ENCODE peak calls at places on chromosome 12, in seven cellular contexts. One of them, this sample, is unnamed.

GRCh38 chr12:122937622-122938091 is 28.6 kb downstream of the ABCB9 start:
- DNase-seq in neuronal stem cell: no peak
- DNase-seq in IMR-90: no peak
- DNase-seq in H9: no peak
- DNase-seq in mesendoderm: no peak
- DNase-seq in H1: no peak
- DNase-seq in mesenchymal stem cell: no peak
- DNase-seq in this sample: no peak

GRCh38 chr12:69059465-69060457 is 126.8 kb upstream of the CPM start:
- DNase-seq in neuronal stem cell: no peak
- DNase-seq in IMR-90: peak; percentile 96
- DNase-seq in H9: no peak
- DNase-seq in mesendoderm: peak; percentile 75
- DNase-seq in H1: no peak
- DNase-seq in mesenchymal stem cell: peak; percentile 89
- DNase-seq in this sample: peak; percentile 24

GRCh38 chr12:31323466-31324115 is 2.4 kb downstream of the SINHCAF start:
- DNase-seq in neuronal stem cell: peak; percentile 18
- DNase-seq in IMR-90: no peak
- DNase-seq in H9: peak; percentile 50
- DNase-seq in mesendoderm: peak; percentile 71
- DNase-seq in H1: no peak
- DNase-seq in mesenchymal stem cell: peak; percentile 70
- DNase-seq in this sample: peak; percentile 18

GRCh38 chr12:43740511-43741100 is 18.0 kb downstream of the PUS7L start:
- DNase-seq in neuronal stem cell: no peak
- DNase-seq in IMR-90: peak; percentile 14
- DNase-seq in H9: no peak
- DNase-seq in mesendoderm: no peak
- DNase-seq in H1: no peak
- DNase-seq in mesenchymal stem cell: no peak
- DNase-seq in this sample: no peak

GRCh38 chr12:28215021-28215420 is 24.8 kb downstream of the CCDC91 start:
- DNase-seq in neuronal stem cell: no peak
- DNase-seq in IMR-90: no peak
- DNase-seq in H9: no peak
- DNase-seq in mesendoderm: no peak
- DNase-seq in H1: no peak
- DNase-seq in mesenchymal stem cell: no peak
- DNase-seq in this sample: no peak

GRCh38 chr12:53231859-53232640 is at the start of gene RARG:
- DNase-seq in neuronal stem cell: no peak
- DNase-seq in IMR-90: no peak
- DNase-seq in H9: peak; percentile 79
- DNase-seq in mesendoderm: peak; percentile 64
- DNase-seq in H1: no peak
- DNase-seq in mesenchymal stem cell: peak; percentile 51
- DNase-seq in this sample: peak; percentile 49

GRCh38 chr12:65430571-65431306 is 152.3 kb downstream of the MSRB3 start:
- DNase-seq in neuronal stem cell: no peak
- DNase-seq in IMR-90: peak; percentile 63
- DNase-seq in H9: no peak
- DNase-seq in mesendoderm: peak; percentile 70
- DNase-seq in H1: no peak
- DNase-seq in mesenchymal stem cell: peak; percentile 39
- DNase-seq in this sample: no peak

GRCh38 chr12:27193106-27193505 is 51.0 kb upstream of the STK38L start:
- DNase-seq in neuronal stem cell: no peak
- DNase-seq in IMR-90: peak; percentile 94
- DNase-seq in H9: no peak
- DNase-seq in mesendoderm: no peak
- DNase-seq in H1: no peak
- DNase-seq in mesenchymal stem cell: peak; percentile 80
- DNase-seq in this sample: no peak

GRCh38 chr12:121668750-121669524 is 517 bp downstream of the MORN3 start:
- DNase-seq in neuronal stem cell: peak; percentile 61
- DNase-seq in IMR-90: peak; percentile 36
- DNase-seq in H9: peak; percentile 82
- DNase-seq in mesendoderm: peak; percentile 83
- DNase-seq in H1: no peak
- DNase-seq in mesenchymal stem cell: peak; percentile 54
- DNase-seq in this sample: no peak

GRCh38 chr12:115941362-115941761 is 336.1 kb downstream of the MED13L start:
- DNase-seq in neuronal stem cell: no peak
- DNase-seq in IMR-90: peak; percentile 64
- DNase-seq in H9: no peak
- DNase-seq in mesendoderm: no peak
- DNase-seq in H1: no peak
- DNase-seq in mesenchymal stem cell: peak; percentile 42
- DNase-seq in this sample: no peak

GRCh38 chr12:109580684-109581333 is 7.2 kb downstream of the MVK start:
- DNase-seq in neuronal stem cell: no peak
- DNase-seq in IMR-90: no peak
- DNase-seq in H9: no peak
- DNase-seq in mesendoderm: no peak
- DNase-seq in H1: no peak
- DNase-seq in mesenchymal stem cell: no peak
- DNase-seq in this sample: no peak

DNA sequence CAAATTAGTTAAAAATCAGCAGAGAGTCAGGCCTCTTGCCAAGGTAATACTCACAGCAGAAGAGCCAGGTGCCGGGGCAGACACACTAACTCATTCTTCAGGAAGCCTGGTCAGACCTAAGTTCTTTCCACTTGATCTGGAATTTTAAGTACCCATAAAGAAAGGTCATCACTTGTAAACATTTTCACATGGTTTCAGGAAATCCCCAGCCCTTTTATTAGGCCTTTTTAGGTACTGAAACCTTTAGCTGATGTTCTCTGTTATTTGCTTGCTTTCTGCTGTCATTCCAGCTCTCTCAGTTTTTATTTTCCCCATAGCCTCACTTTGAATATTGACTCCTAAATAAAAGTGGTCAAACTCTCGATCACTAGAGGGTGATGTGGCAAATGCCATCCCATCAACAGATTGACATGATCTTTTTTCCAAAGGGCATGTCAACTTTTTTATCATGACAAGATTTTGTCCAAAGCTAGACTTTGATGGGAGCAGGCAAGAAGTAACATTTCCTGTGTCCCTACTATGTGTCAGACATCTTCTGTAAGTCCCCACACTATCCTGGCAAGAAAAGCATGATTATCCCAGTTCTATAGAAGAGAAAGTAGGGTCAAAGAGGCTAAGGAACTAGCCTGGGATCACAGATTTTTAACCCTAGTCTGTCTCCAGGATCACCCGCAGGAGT is 5.7 kb downstream of the ISCU start:
- DNase-seq in neuronal stem cell: no peak
- DNase-seq in IMR-90: peak; percentile 15
- DNase-seq in H9: no peak
- DNase-seq in mesendoderm: no peak
- DNase-seq in H1: no peak
- DNase-seq in mesenchymal stem cell: peak; percentile 81
- DNase-seq in this sample: no peak
- H2BK5ac ChIP-seq in neuronal stem cell: no peak overlapping the region
- H2BK5ac ChIP-seq in IMR-90: no peak overlapping the region
- H2BK5ac ChIP-seq in H9: no peak overlapping the region
- H2BK5ac ChIP-seq in mesendoderm: no peak overlapping the region
- H2BK5ac ChIP-seq in H1: no peak overlapping the region
- H2BK5ac ChIP-seq in mesenchymal stem cell: peak overlapping the region; percentile 11
- H2BK5ac ChIP-seq in this sample: peak overlapping the region; percentile 43

GRCh38 chr12:19390208-19390607 is 49.1 kb upstream of the AEBP2 start:
- DNase-seq in neuronal stem cell: no peak
- DNase-seq in IMR-90: peak; percentile 46
- DNase-seq in H9: no peak
- DNase-seq in mesendoderm: no peak
- DNase-seq in H1: no peak
- DNase-seq in mesenchymal stem cell: no peak
- DNase-seq in this sample: peak; percentile 18
- H2BK5ac ChIP-seq in neuronal stem cell: no peak overlapping the region
- H2BK5ac ChIP-seq in IMR-90: no peak overlapping the region
- H2BK5ac ChIP-seq in H9: no peak overlapping the region
- H2BK5ac ChIP-seq in mesendoderm: no peak overlapping the region
- H2BK5ac ChIP-seq in H1: no peak overlapping the region
- H2BK5ac ChIP-seq in mesenchymal stem cell: no peak overlapping the region
- H2BK5ac ChIP-seq in this sample: no peak overlapping the region

DNA sequence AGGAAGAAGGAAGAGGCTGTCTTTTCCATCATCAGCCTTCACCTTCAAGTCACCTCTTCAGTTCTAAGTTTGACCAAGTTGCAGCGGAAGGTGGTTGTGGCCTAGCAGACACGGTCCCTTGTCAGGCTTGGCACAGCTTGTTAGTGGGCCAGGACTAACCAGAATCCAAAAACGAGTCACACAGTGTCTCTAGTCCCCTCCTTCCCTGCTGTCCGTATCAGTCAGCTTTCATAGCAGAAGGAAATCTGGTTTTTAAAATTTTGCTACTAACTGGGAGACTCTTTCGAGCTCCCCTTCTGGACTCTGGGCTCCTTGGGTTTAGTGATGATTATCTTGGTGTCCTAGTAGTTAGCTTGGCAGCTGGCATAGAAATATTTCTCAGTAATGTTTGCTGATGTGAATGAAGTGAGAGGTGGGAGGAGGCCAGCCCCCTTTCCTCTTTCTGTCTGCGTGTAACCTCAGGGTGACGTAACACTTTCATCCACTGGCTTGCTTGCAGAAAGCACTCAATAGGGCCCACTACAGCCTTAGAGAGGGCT is 3.8 kb downstream of the ETV6 start:
- DNase-seq in neuronal stem cell: no peak
- DNase-seq in IMR-90: peak; percentile 43
- DNase-seq in H9: no peak
- DNase-seq in mesendoderm: no peak
- DNase-seq in H1: no peak
- DNase-seq in mesenchymal stem cell: no peak
- DNase-seq in this sample: no peak
- H2BK5ac ChIP-seq in neuronal stem cell: no peak overlapping the region
- H2BK5ac ChIP-seq in IMR-90: peak overlapping the region; percentile 97
- H2BK5ac ChIP-seq in H9: no peak overlapping the region
- H2BK5ac ChIP-seq in mesendoderm: peak overlapping the region; percentile 17
- H2BK5ac ChIP-seq in H1: peak overlapping the region; percentile 64
- H2BK5ac ChIP-seq in mesenchymal stem cell: no peak overlapping the region
- H2BK5ac ChIP-seq in this sample: no peak overlapping the region

GRCh38 chr12:13367973-13368372 is 171.4 kb downstream of the EMP1 start:
- DNase-seq in neuronal stem cell: no peak
- DNase-seq in IMR-90: no peak
- DNase-seq in H9: no peak
- DNase-seq in mesendoderm: no peak
- DNase-seq in H1: no peak
- DNase-seq in mesenchymal stem cell: no peak
- DNase-seq in this sample: no peak
- H2BK5ac ChIP-seq in neuronal stem cell: peak overlapping the region; percentile 2
- H2BK5ac ChIP-seq in IMR-90: no peak overlapping the region
- H2BK5ac ChIP-seq in H9: no peak overlapping the region
- H2BK5ac ChIP-seq in mesendoderm: no peak overlapping the region
- H2BK5ac ChIP-seq in H1: no peak overlapping the region
- H2BK5ac ChIP-seq in mesenchymal stem cell: no peak overlapping the region
- H2BK5ac ChIP-seq in this sample: no peak overlapping the region

DNA sequence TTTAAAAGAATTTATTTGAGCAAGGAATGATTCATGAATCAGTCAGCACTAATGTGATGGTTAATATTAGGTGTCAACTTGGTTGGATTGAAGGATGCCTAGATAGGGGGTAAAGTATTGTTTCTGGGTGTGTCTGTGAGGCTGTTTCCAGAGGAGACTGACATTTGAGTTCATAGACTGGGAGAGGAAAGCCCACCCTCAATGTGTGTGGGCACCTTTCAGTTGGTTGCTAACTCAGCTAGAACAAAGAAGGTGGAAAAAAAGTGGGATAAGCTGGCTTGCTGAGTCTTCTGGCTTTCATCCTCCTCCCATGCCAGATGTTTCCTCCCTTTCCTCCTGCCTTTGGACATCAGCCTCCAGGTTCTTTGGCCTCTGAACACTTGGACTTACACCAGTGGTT is 47.2 kb downstream of the TESPA1 start:
- DNase-seq in neuronal stem cell: no peak
- DNase-seq in IMR-90: no peak
- DNase-seq in H9: no peak
- DNase-seq in mesendoderm: no peak
- DNase-seq in H1: no peak
- DNase-seq in mesenchymal stem cell: no peak
- DNase-seq in this sample: no peak
- H2BK5ac ChIP-seq in neuronal stem cell: no peak overlapping the region
- H2BK5ac ChIP-seq in IMR-90: no peak overlapping the region
- H2BK5ac ChIP-seq in H9: no peak overlapping the region
- H2BK5ac ChIP-seq in mesendoderm: no peak overlapping the region
- H2BK5ac ChIP-seq in H1: no peak overlapping the region
- H2BK5ac ChIP-seq in mesenchymal stem cell: no peak overlapping the region
- H2BK5ac ChIP-seq in this sample: no peak overlapping the region

GRCh38 chr12:78447373-78447772 is 417.2 kb upstream of the SYT1 start:
- DNase-seq in neuronal stem cell: no peak
- DNase-seq in IMR-90: no peak
- DNase-seq in H9: no peak
- DNase-seq in mesendoderm: no peak
- DNase-seq in H1: no peak
- DNase-seq in mesenchymal stem cell: no peak
- DNase-seq in this sample: no peak

GRCh38 chr12:78446555-78446954 is 418.0 kb upstream of the SYT1 start:
- DNase-seq in neuronal stem cell: no peak
- DNase-seq in IMR-90: no peak
- DNase-seq in H9: no peak
- DNase-seq in mesendoderm: no peak
- DNase-seq in H1: no peak
- DNase-seq in mesenchymal stem cell: no peak
- DNase-seq in this sample: no peak

GRCh38 chr12:78439666-78440065 is 424.9 kb upstream of the SYT1 start:
- DNase-seq in neuronal stem cell: no peak
- DNase-seq in IMR-90: no peak
- DNase-seq in H9: no peak
- DNase-seq in mesendoderm: no peak
- DNase-seq in H1: no peak
- DNase-seq in mesenchymal stem cell: no peak
- DNase-seq in this sample: no peak

GRCh38 chr12:78441737-78442453 is 422.7 kb upstream of the SYT1 start:
- DNase-seq in neuronal stem cell: no peak
- DNase-seq in IMR-90: peak; percentile 17
- DNase-seq in H9: no peak
- DNase-seq in mesendoderm: no peak
- DNase-seq in H1: no peak
- DNase-seq in mesenchymal stem cell: no peak
- DNase-seq in this sample: no peak

GRCh38 chr12:78442454-78442801 is 422.1 kb upstream of the SYT1 start:
- DNase-seq in neuronal stem cell: no peak
- DNase-seq in IMR-90: peak; percentile 56
- DNase-seq in H9: no peak
- DNase-seq in mesendoderm: no peak
- DNase-seq in H1: no peak
- DNase-seq in mesenchymal stem cell: peak; percentile 37
- DNase-seq in this sample: no peak
- H2BK5ac ChIP-seq in neuronal stem cell: no peak overlapping the region
- H2BK5ac ChIP-seq in IMR-90: peak overlapping the region; percentile 68
- H2BK5ac ChIP-seq in H9: no peak overlapping the region
- H2BK5ac ChIP-seq in mesendoderm: no peak overlapping the region
- H2BK5ac ChIP-seq in H1: no peak overlapping the region
- H2BK5ac ChIP-seq in mesenchymal stem cell: no peak overlapping the region
- H2BK5ac ChIP-seq in this sample: no peak overlapping the region

DNA sequence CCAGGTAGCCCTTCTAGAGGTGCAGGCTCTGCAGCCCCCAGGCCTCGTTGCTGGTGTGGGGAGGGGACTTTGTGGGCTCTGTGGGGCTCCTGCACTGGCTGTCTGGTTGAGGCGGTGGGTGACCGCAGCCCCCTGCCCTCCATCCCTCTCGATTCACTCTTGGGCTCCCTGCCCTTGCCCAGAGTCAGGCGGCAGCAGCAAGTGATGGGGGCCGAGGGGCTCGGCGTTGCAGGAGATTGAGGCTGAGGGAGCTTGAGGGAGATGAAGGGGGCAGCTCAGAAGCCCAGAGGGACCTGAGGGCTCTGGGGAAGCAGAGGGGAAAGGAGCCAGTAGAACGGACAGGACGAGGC is 9.5 kb upstream of the LRTM2 start:
- DNase-seq in neuronal stem cell: no peak
- DNase-seq in IMR-90: no peak
- DNase-seq in H9: no peak
- DNase-seq in mesendoderm: no peak
- DNase-seq in H1: no peak
- DNase-seq in mesenchymal stem cell: no peak
- DNase-seq in this sample: no peak
- H2BK5ac ChIP-seq in neuronal stem cell: no peak overlapping the region
- H2BK5ac ChIP-seq in IMR-90: no peak overlapping the region
- H2BK5ac ChIP-seq in H9: no peak overlapping the region
- H2BK5ac ChIP-seq in mesendoderm: no peak overlapping the region
- H2BK5ac ChIP-seq in H1: peak overlapping the region; percentile 48
- H2BK5ac ChIP-seq in mesenchymal stem cell: no peak overlapping the region
- H2BK5ac ChIP-seq in this sample: no peak overlapping the region

This sample was measured in trophoblast cell.